ENCODE peak calls at places on chromosomes 1 and 21, in nine cellular contexts. F, V, O, R, Z, C, J, N and U are unnamed samples.
A peak's percentile ranks its signal among the peaks of the same experiment; 100 is the strongest.

GRCh38 chr21:32135401-32136363 is 143.2 kb downstream of the MIS18A start:
- DNase-seq in O (peak; percentile 31), V (no peak), J (no peak), Z (no peak), R (no peak), F (no peak), N (no peak), C (no peak), U (no peak)

GRCh38 chr1:85581802-85582686 is 1.5 kb downstream of the CCN1 start:
- DNase-seq in O (no peak), N (peak; percentile 70), V (peak; percentile 80), J (peak; percentile 79), F (no peak), Z (peak; percentile 25), C (no peak), R (no peak), U (no peak)

GRCh38 chr1:241593186-241593585 is 47.0 kb downstream of the CHML start:
- DNase-seq in V (no peak), F (no peak), J (no peak), N (no peak), R (no peak), C (no peak), O (no peak), Z (no peak), U (no peak)

GRCh38 chr1:236760480-236760879 is 34.6 kb upstream of the MTR start:
- DNase-seq in O (no peak), R (no peak), F (no peak), C (no peak), Z (no peak), N (no peak), V (no peak), J (no peak), U (no peak)

GRCh38 chr21:35208810-35209517 is 159.9 kb upstream of the RUNX1 start:
- DNase-seq in V (no peak), Z (no peak), C (no peak), J (no peak), O (no peak), N (no peak), F (no peak), R (no peak), U (no peak)

GRCh38 chr1:245810181-245810727 is 655.5 kb downstream of the KIF26B start:
- DNase-seq in J (no peak), Z (no peak), F (no peak), V (no peak), R (no peak), N (no peak), C (no peak), O (no peak), U (no peak)

GRCh38 chr1:115337633-115338456 is at the start of gene NGF:
- DNase-seq in R (no peak), F (no peak), Z (no peak), C (no peak), J (peak; percentile 77), N (no peak), O (peak; percentile 88), V (no peak), U (peak; percentile 65)

GRCh38 chr1:3697810-3698209 is 45.5 kb downstream of the TP73 start:
- DNase-seq in F (no peak), J (no peak), C (no peak), V (no peak), R (no peak), Z (peak; percentile 25), N (no peak), O (no peak), U (no peak)

GRCh38 chr1:226409392-226409791 is 1.5 kb upstream of the PARP1 start:
- DNase-seq in Z (no peak), F (no peak), N (no peak), R (no peak), J (no peak), V (no peak), C (no peak), O (no peak), U (peak; percentile 40)

GRCh38 chr1:226406401-226406881 is 1.5 kb downstream of the PARP1 start:
- DNase-seq in C (no peak), J (no peak), Z (no peak), V (peak; percentile 37), F (no peak), N (no peak), O (no peak), R (no peak), U (no peak)

GRCh38 chr1:226408285-226409184 is 642 bp upstream of the PARP1 start:
- DNase-seq in F (no peak), J (no peak), R (no peak), V (no peak), C (no peak), N (no peak), O (peak; percentile 76), Z (no peak), U (peak; percentile 74)

GRCh38 chr1:226407199-226407496 is 745 bp downstream of the PARP1 start:
- DNase-seq in V (no peak), R (no peak), J (no peak), O (no peak), N (no peak), F (no peak), Z (no peak), C (no peak), U (no peak)

DNA sequence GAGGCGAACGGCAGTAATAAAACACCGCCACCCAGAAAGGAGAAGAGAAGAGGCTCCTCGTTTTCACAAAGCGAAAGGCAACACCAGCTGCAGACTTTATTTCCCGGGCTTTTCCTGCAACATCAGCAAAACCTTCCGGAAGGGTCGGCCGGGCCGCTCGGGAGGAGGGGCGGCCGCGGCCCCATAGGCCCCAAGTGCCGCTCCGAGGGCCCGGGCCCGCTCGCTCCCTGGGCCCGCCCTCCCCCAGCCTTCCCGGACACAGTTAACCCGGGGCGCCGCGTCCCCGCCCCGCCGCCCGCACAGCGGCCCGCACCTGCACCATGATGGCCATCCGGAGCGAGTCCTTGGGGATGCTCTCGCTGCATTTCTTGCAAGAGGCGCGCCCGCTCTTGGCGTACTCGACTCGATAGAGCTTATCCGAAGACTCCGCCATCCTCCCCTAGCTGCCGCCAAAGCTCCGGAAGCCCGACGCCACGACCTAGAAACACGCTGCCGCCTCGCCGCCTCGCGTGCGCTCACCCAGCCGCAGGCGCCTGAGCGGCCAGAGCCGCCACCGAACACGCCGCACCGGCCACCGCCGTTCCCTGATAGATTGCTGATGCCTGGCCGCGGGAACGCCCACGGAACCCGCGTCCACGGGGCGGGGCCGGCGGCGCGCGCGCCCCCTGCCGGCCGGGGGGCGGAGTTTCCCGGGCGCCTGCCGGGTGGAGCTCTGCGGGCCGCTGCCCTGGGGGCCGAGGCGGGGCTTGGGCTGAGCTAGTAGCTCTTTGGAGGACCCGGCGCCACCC is at the start of gene PARP1:
- DNase-seq in C (peak; percentile 89), R (peak; percentile 86), F (peak; percentile 71), J (peak; percentile 97), N (peak; percentile 89), Z (peak; percentile 90), O (peak; percentile 97), V (peak; percentile 87), U (peak; percentile 95)
- TF ChIP-seq POLR2A in C (no peak), R (peak; percentile 55), F (peak; percentile 79), J (peak; percentile 77), N (no peak), Z (peak; percentile 65), O (peak; percentile 67), V (peak; percentile 89), U (peak; percentile 44)

DNA sequence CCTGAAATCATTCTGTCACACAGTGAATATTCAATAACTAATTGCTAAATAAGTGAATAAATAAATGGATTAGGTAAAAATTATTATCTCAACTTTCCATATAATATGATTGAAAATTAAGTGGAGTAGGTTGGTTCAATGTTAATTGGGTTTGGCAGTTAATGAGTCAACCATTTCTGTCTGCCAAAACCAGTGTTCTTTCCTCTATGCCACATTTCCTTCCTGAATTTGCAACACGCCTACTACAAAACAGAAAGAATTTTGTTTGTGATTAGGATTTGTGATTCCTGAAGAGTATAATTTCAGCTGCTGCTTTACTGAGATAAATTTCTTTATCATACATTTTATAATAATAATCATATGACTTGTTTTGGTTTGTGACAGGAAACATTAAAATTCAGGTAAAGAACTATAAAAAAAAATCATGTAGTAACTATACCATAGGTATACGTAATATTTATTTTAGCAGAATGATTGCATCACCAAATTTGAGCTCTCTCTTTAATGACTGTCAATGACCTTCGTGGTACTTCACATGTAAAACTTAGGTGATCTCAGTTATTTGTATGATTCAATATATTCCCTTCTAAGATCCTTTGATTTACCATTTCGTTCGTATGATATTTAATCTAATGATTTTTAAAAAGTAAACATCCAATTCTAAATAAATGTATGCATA is 241.3 kb downstream of the KCNT2 start:
- DNase-seq in Z (no peak), N (no peak), O (no peak), F (no peak), R (no peak), J (no peak), V (no peak), C (no peak), U (no peak)
- TF ChIP-seq POLR2AphosphoS5 in Z (no peak), N (no peak), O (no peak), F (no peak), R (no peak), J (no peak), V (no peak), C (no peak), U (no peak)

GRCh38 chr1:8317647-8318360 is at the start of gene SLC45A1:
- DNase-seq in V (peak; percentile 69), R (peak; percentile 84), O (peak; percentile 97), Z (peak; percentile 80), C (peak; percentile 82), J (peak; percentile 92), N (peak; percentile 70), F (peak; percentile 29), U (no peak)
- TF ChIP-seq POLR2A in V (peak; percentile 65), R (no peak), O (no peak), Z (no peak), C (no peak), J (no peak), N (no peak), F (no peak), U (no peak)

GRCh38 chr1:35186239-35186638 is 6.7 kb downstream of the SFPQ start:
- DNase-seq in R (no peak), O (no peak), Z (no peak), F (no peak), J (no peak), C (no peak), V (no peak), N (no peak), U (no peak)

GRCh38 chr1:35190784-35191183 is 2.2 kb downstream of the SFPQ start:
- DNase-seq in R (no peak), O (no peak), F (no peak), C (no peak), Z (no peak), J (no peak), N (no peak), V (no peak), U (no peak)

GRCh38 chr1:35187816-35188342 is 5.1 kb downstream of the SFPQ start:
- DNase-seq in O (no peak), C (no peak), R (no peak), V (no peak), F (no peak), N (no peak), Z (no peak), J (no peak), U (no peak)

GRCh38 chr1:35191429-35192055 is 1.4 kb downstream of the SFPQ start:
- DNase-seq in N (no peak), Z (no peak), O (no peak), F (no peak), R (no peak), C (no peak), V (no peak), J (no peak), U (no peak)

DNA sequence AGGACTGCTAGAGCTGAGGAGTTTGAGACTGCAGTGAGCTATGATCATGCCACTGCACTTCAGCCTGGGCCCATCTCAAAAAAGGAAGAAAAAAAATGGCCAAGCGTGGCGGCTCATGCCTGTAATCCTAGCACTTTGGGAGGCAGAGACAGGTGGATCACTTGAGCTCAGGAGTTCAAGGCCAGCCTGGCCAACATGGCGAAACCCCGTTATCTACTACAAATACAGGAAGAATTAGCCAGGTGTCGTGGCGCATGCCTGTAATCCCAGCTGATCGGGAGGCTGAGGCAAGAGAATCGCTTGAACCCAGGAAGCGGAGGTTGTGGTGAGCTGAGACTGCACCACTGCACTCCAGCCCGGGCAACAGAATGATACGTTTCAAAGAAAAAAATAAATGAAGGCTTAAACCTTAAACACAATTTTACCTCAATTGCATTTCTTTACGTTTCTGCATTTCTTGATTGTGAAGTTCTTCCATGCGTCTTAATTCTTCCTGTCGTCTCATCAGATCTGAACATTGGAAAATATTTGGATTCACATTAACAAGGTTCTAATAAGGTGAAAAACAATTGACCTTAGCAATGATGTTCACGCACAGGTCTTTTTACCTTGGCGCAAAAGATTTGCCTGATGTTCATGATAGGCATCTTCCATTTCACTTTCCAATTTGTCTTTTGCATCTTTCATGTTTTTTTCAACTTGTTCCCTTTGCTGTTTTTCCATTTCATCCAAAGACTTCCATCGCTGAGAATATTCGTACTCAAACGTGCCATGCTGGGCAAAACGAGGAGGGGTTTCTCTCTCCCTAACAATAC is 4.2 kb downstream of the SFPQ start:
- DNase-seq in V (no peak), C (no peak), N (no peak), J (no peak), R (no peak), O (no peak), Z (no peak), F (no peak), U (no peak)
- TF ChIP-seq POLR2AphosphoS5 in V (no peak), C (no peak), N (no peak), J (no peak), R (peak; percentile 53), O (no peak), Z (no peak), F (no peak), U (no peak)